ENCODE peak calls at places on chromosomes 13 and 19, in four cellular contexts. K, R, T and W are unnamed samples.

GRCh38 chr13:40064723-40065122 is 409.3 kb downstream of the COG6 start:
- DNase-seq in R (no peak), K (peak), T (no peak), W (peak)

GRCh38 chr13:67620665-67621064 is 390.5 kb upstream of the PCDH9 start:
- DNase-seq in T (no peak), R (no peak), K (no peak), W (no peak)

GRCh38 chr19:3818918-3819317 is 32.7 kb upstream of the MATK start:
- DNase-seq in K (no peak), T (no peak), R (no peak), W (no peak)

GRCh38 chr19:18809149-18809978 is 18.3 kb upstream of the COMP start:
- DNase-seq in R (peak), K (peak), T (peak), W (peak)

GRCh38 chr13:29569253-29570057 is 26.0 kb downstream of the SLC7A1 start:
- DNase-seq in R (no peak), K (no peak), T (peak), W (no peak)

GRCh38 chr13:102799544-102800144 is 725 bp downstream of the BIVM start:
- DNase-seq in R (no peak), K (peak), T (no peak), W (no peak)

GRCh38 chr13:109938255-109938936 is 152.0 kb upstream of the IRS2 start:
- DNase-seq in R (no peak), T (no peak), K (peak), W (peak)

GRCh38 chr19:10478476-10478875 is 24.7 kb downstream of the KEAP1 start:
- DNase-seq in T (no peak), R (no peak), K (no peak), W (no peak)

GRCh38 chr19:53196777-53197396 is 3.7 kb upstream of the ZNF665 start:
- DNase-seq in K (peak), T (peak), R (peak), W (peak)

GRCh38 chr13:89806594-89806993 is 1540.9 kb upstream of the MIR17HG start:
- DNase-seq in T (no peak), K (no peak), R (no peak), W (no peak)

GRCh38 chr13:50419896-50420295 is 404.7 kb downstream of the KCNRG start:
- DNase-seq in T (no peak), R (no peak), K (no peak), W (peak)

GRCh38 chr19:46723023-46723461 is 6.1 kb upstream of the PRKD2 start:
- DNase-seq in T (no peak), K (no peak), R (no peak), W (no peak)

GRCh38 chr13:95800455-95800854 is 123.5 kb downstream of the DNAJC3 start:
- DNase-seq in K (no peak), T (no peak), R (no peak), W (no peak)

GRCh38 chr19:6066661-6067646 is 43.3 kb downstream of the RFX2 start:
- DNase-seq in K (peak), R (peak), T (peak), W (peak)

GRCh38 chr13:110392510-110393233 is 85.6 kb downstream of the COL4A2 start:
- DNase-seq in K (peak), R (no peak), T (no peak), W (no peak)

GRCh38 chr13:114134944-114135610 is 2.7 kb upstream of the RASA3 start:
- DNase-seq in T (no peak), K (no peak), R (no peak), W (no peak)

GRCh38 chr19:15419413-15420025 is 731 bp upstream of the AKAP8L start:
- DNase-seq in R (no peak), T (no peak), K (no peak), W (no peak)

GRCh38 chr13:110254151-110254679 is 52.7 kb downstream of the COL4A1 start:
- DNase-seq in K (no peak), T (peak), R (no peak), W (no peak)

GRCh38 chr13:105276571-105276970 is 1258.9 kb downstream of the EFNB2 start:
- DNase-seq in T (no peak), R (no peak), K (no peak), W (no peak)

GRCh38 chr13:50715402-50716146 is 127.9 kb downstream of the DLEU7 start:
- DNase-seq in T (peak), R (no peak), K (no peak), W (no peak)

GRCh38 chr13:36432106-36432544 is at the start of gene CCNA1:
- DNase-seq in T (peak), R (no peak), K (no peak), W (peak)

GRCh38 chr13:59755647-59756290 is 408.0 kb downstream of the DIAPH3 start:
- DNase-seq in R (no peak), T (no peak), K (no peak), W (no peak)

GRCh38 chr19:24177686-24178085 is 90.7 kb downstream of the ZNF254 start:
- DNase-seq in T (no peak), R (no peak), K (no peak), W (no peak)

GRCh38 chr13:110156186-110157065 is 150.5 kb downstream of the COL4A1 start:
- DNase-seq in R (no peak), K (no peak), T (no peak), W (no peak)

DNA sequence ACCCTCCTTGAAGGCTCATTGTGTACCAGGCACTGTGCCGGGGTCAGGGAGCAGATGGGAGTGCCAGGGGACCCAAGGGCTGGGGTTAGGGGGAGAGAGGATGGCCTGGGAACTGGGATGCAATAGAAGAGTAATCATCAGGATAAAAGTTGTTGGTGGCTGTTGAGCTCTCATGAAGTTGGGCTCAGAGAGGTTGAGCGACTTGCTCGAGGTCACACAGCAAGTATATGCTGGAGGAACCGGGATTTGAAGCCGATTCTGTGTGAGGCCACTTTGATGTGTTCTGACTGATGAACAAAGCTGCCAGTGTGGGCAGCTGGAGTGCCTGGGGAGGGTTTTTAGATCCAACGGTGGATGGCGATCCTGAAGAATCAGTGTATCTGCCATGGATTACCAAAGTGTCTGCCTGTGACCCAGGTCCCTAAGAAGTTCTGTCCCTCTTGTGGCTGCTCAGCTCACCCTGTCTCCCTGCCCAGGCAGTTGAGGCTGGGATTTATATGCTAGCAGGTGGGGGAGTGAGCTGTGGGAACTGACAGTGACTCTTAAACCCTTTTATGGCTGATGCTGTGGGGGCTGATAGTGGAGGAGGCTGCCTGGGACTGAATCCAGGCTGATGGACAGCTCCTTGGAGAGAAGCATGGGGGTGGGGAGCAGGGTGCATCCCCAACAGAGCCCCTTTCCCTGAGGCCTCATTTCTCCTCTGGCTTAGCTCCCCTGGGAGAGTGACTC is 8.3 kb downstream of the ARHGEF18 start:
- DNase-seq in R (no peak), T (no peak), K (no peak), W (peak)
- H3K27ac ChIP-seq in R (no peak), T (no peak), K (no peak), W (peak)

GRCh38 chr19:42081584-42082258 is 5.8 kb downstream of the ZNF574 start:
- DNase-seq in T (peak), R (no peak), K (peak), W (no peak)
- TF ChIP-seq CTCF in T (peak), R (peak), K (peak), W (no peak)

GRCh38 chr13:99980201-99981114 is 1.1 kb upstream of the ZIC2 start:
- DNase-seq in T (peak), R (no peak), K (peak), W (no peak)
- H3K4me3 ChIP-seq in T (peak), R (peak), K (peak), W (no peak)

DNA sequence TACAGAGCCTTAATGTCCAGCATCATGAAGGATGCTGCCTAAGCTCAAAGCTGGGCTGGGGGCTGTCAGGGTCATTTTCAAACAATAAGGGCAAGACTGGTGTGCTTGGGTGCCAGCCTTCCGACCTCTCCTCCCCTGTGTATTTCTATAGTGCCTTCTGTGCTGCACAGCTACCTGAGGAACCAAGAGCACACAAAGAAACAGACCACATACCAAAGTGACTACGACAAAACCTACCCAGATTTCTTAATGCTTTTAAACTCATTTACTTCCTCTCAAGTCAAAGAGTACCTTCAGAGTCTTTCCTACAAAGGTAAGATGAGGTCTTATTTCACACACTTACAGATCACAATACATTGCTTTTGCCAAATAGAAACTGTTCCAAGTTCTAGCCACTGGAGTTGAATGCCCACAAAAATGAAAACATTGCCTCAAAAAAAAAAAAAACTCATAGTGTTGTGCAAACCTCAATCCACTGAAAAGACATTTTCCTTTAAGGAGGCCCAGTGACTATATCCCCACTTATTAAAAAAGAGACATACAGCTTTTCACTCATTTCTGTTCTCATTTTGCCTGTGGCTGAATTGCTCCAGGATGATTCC is 36.4 kb downstream of the TEX26 start:
- DNase-seq in R (no peak), K (no peak), T (no peak), W (no peak)
- H3K27ac ChIP-seq in R (no peak), K (no peak), T (no peak), W (no peak)

GRCh38 chr19:44954278-44954648 is 917 bp upstream of the CLPTM1 start:
- DNase-seq in R (no peak), T (no peak), K (no peak), W (no peak)

GRCh38 chr19:44958090-44958489 is 2.9 kb downstream of the CLPTM1 start:
- DNase-seq in K (no peak), T (no peak), R (no peak), W (no peak)

GRCh38 chr19:44951179-44952159 is 3.7 kb upstream of the CLPTM1 start:
- DNase-seq in K (peak), T (peak), R (peak), W (peak)

GRCh38 chr19:44955500-44956439 is 590 bp downstream of the CLPTM1 start:
- DNase-seq in K (no peak), R (no peak), T (no peak), W (no peak)

DNA sequence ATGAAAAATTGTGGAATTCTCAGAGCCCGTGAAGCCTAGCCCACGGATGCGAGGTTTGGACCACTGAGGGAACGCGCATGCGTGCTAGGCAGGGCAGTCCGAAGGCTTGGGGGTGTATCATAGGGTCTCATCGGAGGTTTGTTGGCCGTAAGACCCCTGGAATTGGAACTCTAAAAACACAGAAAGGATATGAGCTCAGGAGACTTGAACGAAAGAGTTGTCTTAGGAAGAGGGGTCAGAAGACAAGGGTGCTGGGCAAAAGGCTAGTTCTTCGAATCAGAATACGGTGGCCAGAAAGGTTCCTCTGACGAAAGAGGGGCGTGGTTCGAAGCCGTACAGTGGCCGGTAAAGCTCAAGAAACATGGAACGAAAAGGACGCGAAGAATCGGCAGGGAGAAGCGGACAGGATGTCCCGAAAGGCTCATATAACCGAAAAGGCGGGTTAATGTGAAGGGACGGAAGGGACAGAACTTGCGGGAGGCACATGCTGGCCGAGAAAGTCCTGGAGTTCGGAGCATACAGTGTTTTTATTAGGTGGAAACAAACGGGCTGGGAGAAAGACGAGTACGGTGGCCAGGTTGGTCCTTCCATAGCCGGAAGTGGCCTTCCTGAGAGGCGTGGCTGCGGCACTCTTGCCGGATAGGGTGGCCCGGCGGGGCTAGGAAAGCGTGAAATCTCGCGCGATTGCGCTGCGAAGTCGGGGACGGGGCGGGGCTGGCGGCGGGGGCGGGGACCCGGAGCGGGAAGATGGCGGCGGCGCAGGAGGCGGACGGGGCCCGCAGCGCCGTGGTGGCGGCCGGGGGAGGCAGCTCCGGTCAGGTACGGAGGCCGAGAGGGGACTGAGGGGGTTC is at the start of gene CLPTM1:
- DNase-seq in K (peak), R (peak), T (peak), W (peak)
- TF ChIP-seq CTCF in K (no peak), R (no peak), T (no peak), W (no peak)

GRCh38 chr13:23963947-23964346 is 66.6 kb upstream of the C1QTNF9B start:
- DNase-seq in R (no peak), K (no peak), T (no peak), W (no peak)
- H3K4me3 ChIP-seq in R (no peak), K (no peak), T (no peak), W (no peak)

DNA sequence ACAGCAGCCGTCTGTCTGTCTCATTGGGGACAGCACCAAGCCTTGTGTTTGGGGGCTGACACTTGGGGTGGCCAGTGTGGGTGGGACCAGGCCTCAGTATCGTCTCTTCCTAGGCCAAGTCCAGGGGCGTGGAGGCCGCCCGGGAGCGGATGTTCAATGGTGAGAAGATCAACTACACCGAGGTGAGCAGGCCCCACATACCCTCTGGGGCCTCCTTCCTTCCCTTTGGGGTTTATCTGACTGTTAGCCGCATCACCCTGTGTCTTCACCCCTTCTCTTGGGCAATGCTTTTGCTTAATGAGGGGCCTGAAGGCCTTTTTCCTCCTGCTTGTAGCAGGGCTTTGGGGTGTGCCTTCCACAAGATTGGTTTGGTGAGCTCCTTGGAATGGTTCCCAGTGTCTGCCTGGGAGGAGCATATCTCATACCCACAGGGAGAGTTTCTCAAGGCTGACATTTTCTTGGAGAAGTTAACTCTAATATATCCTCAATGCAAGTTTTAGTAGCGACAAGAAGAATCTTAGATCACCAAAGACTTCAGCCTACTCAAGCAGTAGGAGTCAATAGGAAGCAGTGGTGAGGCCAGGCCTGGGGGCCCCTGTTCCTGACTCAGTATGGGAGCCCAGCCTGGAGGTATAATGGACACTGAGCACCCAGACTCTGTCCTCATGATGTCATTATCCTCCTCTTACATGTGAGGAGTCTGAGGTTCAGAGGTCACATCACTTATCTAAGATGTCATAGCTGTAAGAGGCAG is 1.9 kb downstream of the GPI start:
- DNase-seq in K (peak), R (no peak), T (peak), W (no peak)
- H3K27ac ChIP-seq in K (no peak), R (no peak), T (no peak), W (no peak)

GRCh38 chr19:1618157-1619093 is 13.2 kb upstream of the UQCR11 start:
- DNase-seq in R (no peak), T (peak), K (no peak), W (no peak)
- TF ChIP-seq CTCF in R (no peak), T (peak), K (peak), W (no peak)